ENCODE peak calls at places on chromosomes 2 and 18, in four cellular contexts. O is GM12878, R is A549, M is HepG2. X is an unnamed sample.

GRCh38 chr2:95060446-95061118 is 35.1 kb downstream of the MAL start:
- DNase-seq in O (no peak), R (no peak), M (peak), X (no peak)

GRCh38 chr2:28035816-28036215 is 145.3 kb downstream of the BABAM2 start:
- DNase-seq in O (no peak), R (no peak), M (no peak), X (no peak)

GRCh38 chr2:141528990-141529389 is 601.8 kb downstream of the LRP1B start:
- DNase-seq in O (no peak), R (no peak), M (no peak), X (no peak)

GRCh38 chr2:100283724-100284501 is 38.4 kb downstream of the LONRF2 start:
- DNase-seq in O (no peak), R (no peak), M (no peak), X (no peak)

GRCh38 chr2:187055463-187055862 is 206.5 kb upstream of the ZSWIM2 start:
- DNase-seq in O (no peak), R (no peak), M (peak), X (no peak)

GRCh38 chr2:193332938-193333337 is 1138.2 kb upstream of the TMEFF2 start:
- DNase-seq in O (no peak), R (no peak), M (no peak), X (no peak)

GRCh38 chr2:181231151-181231550 is 226.0 kb upstream of the ITGA4 start:
- DNase-seq in O (no peak), R (peak), M (no peak), X (no peak)

GRCh38 chr2:118903029-118903351 is 39.0 kb upstream of the MARCO start:
- DNase-seq in O (no peak), R (no peak), M (no peak), X (no peak)

GRCh38 chr2:101773137-101773536 is 75.6 kb downstream of the MAP4K4 start:
- DNase-seq in O (no peak), R (no peak), M (no peak), X (no peak)

GRCh38 chr18:9539938-9540337 is 64.6 kb downstream of the RALBP1 start:
- DNase-seq in O (no peak), R (no peak), M (no peak), X (no peak)

GRCh38 chr2:28163627-28164279 is 228.9 kb upstream of the FOSL2 start:
- DNase-seq in O (no peak), R (no peak), M (no peak), X (peak)

GRCh38 chr2:237330539-237330938 is 83.4 kb downstream of the COL6A3 start:
- DNase-seq in O (no peak), R (no peak), M (no peak), X (no peak)

GRCh38 chr18:3511980-3512379 is 62.0 kb downstream of the TGIF1 start:
- DNase-seq in O (no peak), R (peak), M (no peak), X (peak)

GRCh38 chr18:57432765-57433400 is 2.3 kb upstream of the ONECUT2 start:
- DNase-seq in O (no peak), R (no peak), M (no peak), X (no peak)

GRCh38 chr18:80193701-80194100 is 53.6 kb downstream of the PARD6G start:
- DNase-seq in O (no peak), R (no peak), M (no peak), X (no peak)

GRCh38 chr2:174339971-174340399 is 5.2 kb downstream of the SP9 start:
- DNase-seq in O (no peak), R (peak), M (no peak), X (no peak)

GRCh38 chr2:239985356-239985755 is 39.8 kb downstream of the NDUFA10 start:
- DNase-seq in O (no peak), R (peak), M (no peak), X (no peak)

GRCh38 chr2:657766-658165 is 19.4 kb downstream of the TMEM18 start:
- DNase-seq in O (no peak), R (no peak), M (peak), X (no peak)

GRCh38 chr2:96185516-96185915 is 23.1 kb downstream of the STARD7 start:
- DNase-seq in O (no peak), R (no peak), M (no peak), X (no peak)

GRCh38 chr18:12769136-12769535 is 66.3 kb downstream of the PSMG2 start:
- DNase-seq in O (no peak), R (no peak), M (no peak), X (no peak)

GRCh38 chr2:236765475-236765874 is 195.8 kb downstream of the ACKR3 start:
- DNase-seq in O (no peak), R (no peak), M (no peak), X (no peak)

GRCh38 chr2:212915121-212915782 is 236.2 kb downstream of the IKZF2 start:
- DNase-seq in O (no peak), R (no peak), M (no peak), X (no peak)

GRCh38 chr18:74115046-74115445 is 32.6 kb downstream of the FBXO15 start:
- DNase-seq in O (no peak), R (no peak), M (no peak), X (no peak)

GRCh38 chr18:78984941-78985784 is 5.5 kb downstream of the SALL3 start:
- DNase-seq in O (no peak), R (peak), M (peak), X (no peak)

GRCh38 chr2:158391876-158392275 is 64.7 kb downstream of the CCDC148 start:
- DNase-seq in O (no peak), R (peak), M (peak), X (no peak)

GRCh38 chr2:235021752-235022151 is 69.9 kb downstream of the SH3BP4 start:
- DNase-seq in O (no peak), R (peak), M (no peak), X (peak)

GRCh38 chr2:24731923-24732322 is 61.3 kb downstream of the PTRHD1 start:
- DNase-seq in O (no peak), R (no peak), M (peak), X (no peak)

DNA sequence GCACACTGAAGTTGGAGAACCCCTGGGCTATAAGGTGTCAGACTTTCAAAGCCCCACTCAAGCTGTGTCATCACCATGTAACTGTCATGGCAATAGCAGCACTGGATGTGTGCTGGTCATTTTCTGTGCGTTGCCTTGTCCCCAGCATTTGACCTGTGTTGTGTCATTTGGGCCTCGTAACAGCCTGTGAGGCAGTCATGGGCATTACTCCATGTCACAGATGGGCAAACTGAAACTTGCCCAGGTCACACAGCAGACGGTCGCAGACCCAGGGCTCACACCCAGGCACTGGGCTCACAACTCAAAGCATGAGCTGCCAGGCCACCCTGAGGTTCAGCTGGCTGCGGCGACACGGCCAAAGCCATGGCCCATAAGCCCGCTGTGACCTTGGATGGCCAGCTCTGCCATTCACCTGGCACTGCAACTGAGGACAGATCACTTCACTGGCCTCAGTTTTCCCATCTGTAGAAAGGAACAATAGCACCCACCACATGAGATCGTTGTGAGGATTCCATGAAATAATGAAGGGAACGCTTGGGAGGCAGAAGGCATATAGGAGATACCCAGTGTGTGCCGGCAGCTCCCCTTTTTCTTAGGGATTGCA is 36.7 kb downstream of the INHBB start:
- DNase-seq in O (no peak), R (no peak), M (no peak), X (no peak)
- TF ChIP-seq PBX3 in O (no peak), R (no peak), M (no peak), X (no peak)

DNA sequence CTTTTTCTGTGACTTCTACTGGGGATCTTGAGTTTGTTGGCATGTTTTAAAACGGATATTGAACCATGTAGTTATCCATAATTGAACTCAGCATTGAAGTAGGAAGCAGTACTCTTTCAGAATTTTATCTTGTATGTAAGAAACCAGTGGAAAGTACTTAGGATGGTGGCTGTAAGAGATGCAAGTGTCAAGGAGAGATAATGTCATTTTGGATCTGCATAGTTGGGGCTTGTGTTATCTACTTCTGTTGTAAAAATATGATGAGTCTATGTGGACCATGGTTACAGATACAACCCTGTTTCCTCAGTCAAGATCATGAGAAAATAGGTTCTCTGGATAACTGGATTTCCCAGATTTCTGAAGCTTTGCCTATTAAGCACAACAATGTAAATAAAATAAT is 113.7 kb downstream of the NAB1 start:
- DNase-seq in O (no peak), R (no peak), M (no peak), X (no peak)
- TF ChIP-seq EP300 in O (no peak), R (no peak), M (no peak), X (no peak)

DNA sequence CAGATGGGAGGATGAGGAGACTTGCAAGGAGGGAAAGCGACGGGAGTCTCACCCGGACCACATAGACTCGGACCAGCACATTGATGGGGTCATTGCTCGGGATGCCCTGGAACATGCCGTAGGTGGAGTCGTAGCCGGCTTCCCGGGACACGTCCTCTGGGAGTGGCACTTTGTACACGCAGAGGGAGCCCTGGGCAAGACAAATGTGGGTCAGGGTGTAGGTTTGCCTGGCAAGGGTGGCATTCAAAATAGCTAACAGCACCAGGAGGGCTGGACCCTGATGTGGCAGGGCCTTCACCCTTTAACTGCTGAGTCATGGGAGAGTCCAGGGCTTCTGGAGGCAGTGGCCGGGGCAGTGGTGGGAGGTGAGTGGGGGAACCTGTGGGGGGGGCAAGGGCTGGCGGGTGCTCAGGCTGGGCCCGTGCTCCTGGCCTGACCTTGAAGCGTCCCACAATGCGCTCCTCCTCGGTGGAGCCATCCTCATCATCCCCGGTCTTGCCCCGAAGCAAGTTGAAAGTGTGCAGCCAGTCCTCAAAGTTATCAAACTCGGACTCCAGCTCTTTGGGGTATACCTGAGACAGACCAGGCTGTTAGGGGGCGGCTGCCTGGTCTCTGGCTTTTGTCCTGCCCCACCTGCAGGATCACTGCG is 11.1 kb downstream of the OTOF start:
- DNase-seq in O (no peak), R (peak), M (no peak), X (no peak)
- TF ChIP-seq PBX3 in O (no peak), R (no peak), M (no peak), X (no peak)

GRCh38 chr2:3280197-3280596 is 97.4 kb downstream of the EIPR1 start:
- DNase-seq in O (no peak), R (no peak), M (no peak), X (no peak)

GRCh38 chr2:3278521-3279218 is 98.9 kb downstream of the EIPR1 start:
- DNase-seq in O (no peak), R (no peak), M (no peak), X (no peak)

GRCh38 chr2:3277748-3278520 is 99.7 kb downstream of the EIPR1 start:
- DNase-seq in O (no peak), R (no peak), M (no peak), X (no peak)

GRCh38 chr2:3279236-3279960 is 98.2 kb downstream of the EIPR1 start:
- DNase-seq in O (no peak), R (no peak), M (no peak), X (no peak)

DNA sequence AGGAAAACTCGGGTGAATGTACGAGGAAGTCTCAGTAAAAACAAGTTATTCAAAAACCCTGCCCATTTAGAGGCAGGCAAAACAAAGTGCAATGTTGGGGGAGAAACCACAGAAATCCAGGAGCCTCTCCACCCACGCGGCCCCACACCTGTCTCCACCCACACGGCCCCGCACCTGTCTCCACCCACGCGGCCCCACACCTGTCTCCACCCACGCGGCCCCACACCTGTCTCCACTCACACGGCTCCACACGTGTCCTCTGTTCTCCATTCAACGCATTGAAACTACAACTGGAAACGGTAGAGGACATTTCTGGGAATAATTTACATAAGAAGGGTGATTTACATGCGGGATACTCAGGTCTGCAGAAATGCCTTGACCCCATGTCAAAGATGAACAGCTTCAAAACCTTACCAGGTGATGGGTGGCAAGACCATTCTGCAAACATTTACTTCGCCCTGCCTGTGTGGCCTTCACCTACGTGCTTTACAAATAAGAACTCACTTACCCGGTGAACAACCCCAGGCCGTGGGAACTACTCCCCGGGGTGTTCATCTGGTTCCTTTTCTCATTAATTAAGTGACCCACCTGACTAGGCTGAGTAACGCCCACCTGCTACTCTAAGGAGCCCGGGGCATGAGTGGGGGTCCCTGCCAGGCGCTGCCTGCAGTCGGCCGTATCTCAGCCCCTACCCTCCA is 100.4 kb downstream of the EIPR1 start:
- DNase-seq in O (no peak), R (no peak), M (no peak), X (no peak)
- TF ChIP-seq EP300 in O (no peak), R (no peak), M (no peak), X (no peak)

GRCh38 chr2:117693166-117693565 is 121.3 kb upstream of the DDX18 start:
- DNase-seq in O (no peak), R (no peak), M (no peak), X (peak)

GRCh38 chr2:117698287-117698686 is 116.2 kb upstream of the DDX18 start:
- DNase-seq in O (no peak), R (no peak), M (no peak), X (no peak)

GRCh38 chr2:117691980-117692379 is 122.5 kb upstream of the DDX18 start:
- DNase-seq in O (no peak), R (no peak), M (no peak), X (no peak)

GRCh38 chr2:117698819-117699218 is 115.7 kb upstream of the DDX18 start:
- DNase-seq in O (no peak), R (no peak), M (no peak), X (no peak)

DNA sequence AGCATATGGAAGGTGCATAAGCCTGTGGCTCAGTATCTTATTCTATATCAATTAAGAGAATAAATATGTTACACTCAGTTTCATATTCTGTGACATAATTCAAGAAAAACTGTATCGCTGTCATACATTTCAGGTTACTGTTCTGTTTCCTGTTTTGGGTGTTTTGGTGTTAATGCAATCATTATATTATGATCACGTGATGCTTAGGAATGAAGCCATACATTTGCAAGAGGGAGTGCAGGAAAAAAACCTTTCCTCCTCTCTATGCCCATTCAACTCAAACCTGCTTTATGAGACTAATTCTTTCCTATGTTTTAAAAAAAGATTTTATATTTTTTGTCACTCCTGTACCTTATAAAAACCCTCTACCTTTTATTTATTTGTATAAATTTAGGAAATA is 120.8 kb upstream of the DDX18 start:
- DNase-seq in O (no peak), R (no peak), M (no peak), X (no peak)
- TF ChIP-seq PBX3 in O (no peak), R (no peak), M (no peak), X (no peak)

GRCh38 chr2:217689053-217689452 is 313.7 kb downstream of the TNS1 start:
- DNase-seq in O (no peak), R (no peak), M (no peak), X (no peak)

GRCh38 chr2:217684431-217685254 is 318.2 kb downstream of the TNS1 start:
- DNase-seq in O (no peak), R (no peak), M (no peak), X (peak)

GRCh38 chr2:217688494-217688893 is 314.3 kb downstream of the TNS1 start:
- DNase-seq in O (no peak), R (no peak), M (no peak), X (no peak)

GRCh38 chr2:217685255-217685605 is 317.6 kb downstream of the TNS1 start:
- DNase-seq in O (no peak), R (peak), M (peak), X (no peak)

GRCh38 chr2:217687771-217688170 is 315.0 kb downstream of the TNS1 start:
- DNase-seq in O (no peak), R (no peak), M (no peak), X (no peak)
- TF ChIP-seq EP300 in O (no peak), R (no peak), M (no peak), X (no peak)